ENCODE peak calls at places on chromosome 9, in four cellular contexts. T is A549, I is transverse colon, M is upper lobe of left lung. R is an unnamed sample.
A peak's percentile ranks its signal among the peaks of the same experiment; 100 is the strongest.

GRCh38 chr9:23543420-23543819 is 282.6 kb downstream of the ELAVL2 start:
- DNase-seq in T (no peak), I (no peak), M (no peak), R (no peak)

GRCh38 chr9:100426532-100427365 is at the start of gene MSANTD3:
- DNase-seq in M (peak; percentile 76), I (peak; percentile 68), T (peak; percentile 74), R (peak; percentile 61)

GRCh38 chr9:125508261-125508660 is 198.7 kb downstream of the MAPKAP1 start:
- DNase-seq in I (no peak), M (no peak), T (no peak), R (no peak)

GRCh38 chr9:132311978-132312377 is 42.8 kb downstream of the SETX start:
- DNase-seq in T (no peak), M (no peak), I (no peak), R (no peak)

GRCh38 chr9:124105266-124105665 is 93.7 kb downstream of the LHX2 start:
- DNase-seq in T (no peak), M (no peak), I (no peak), R (no peak)

GRCh38 chr9:95494416-95495371 is 22.1 kb downstream of the PTCH1 start:
- DNase-seq in M (no peak), I (peak; percentile 82), T (no peak), R (no peak)

GRCh38 chr9:92663951-92664350 is 6.0 kb downstream of the IPPK start:
- DNase-seq in I (no peak), M (no peak), T (no peak), R (no peak)

GRCh38 chr9:38026021-38026809 is 42.8 kb downstream of the SHB start:
- DNase-seq in I (no peak), T (peak; percentile 62), M (peak; percentile 45), R (peak; percentile 38)

GRCh38 chr9:79731483-79731882 is 159.7 kb downstream of the TLE4 start:
- DNase-seq in T (no peak), M (no peak), I (no peak), R (no peak)

GRCh38 chr9:36163049-36163839 is 5.9 kb upstream of the CCIN start:
- DNase-seq in I (no peak), T (no peak), M (no peak), R (peak; percentile 88)

GRCh38 chr9:35960029-35960655 is 2.2 kb upstream of the OR2S2 start:
- DNase-seq in T (no peak), M (no peak), I (peak; percentile 55), R (no peak)

GRCh38 chr9:18274693-18275092 is 199.3 kb upstream of the ADAMTSL1 start:
- DNase-seq in M (no peak), I (no peak), T (no peak), R (no peak)

GRCh38 chr9:127550277-127550676 is 61.8 kb upstream of the STXBP1 start:
- DNase-seq in I (no peak), T (no peak), M (no peak), R (no peak)

GRCh38 chr9:71349218-71349617 is 227.8 kb upstream of the TRPM3 start:
- DNase-seq in T (no peak), M (no peak), I (no peak), R (no peak)

GRCh38 chr9:84141762-84142370 is 161.3 kb downstream of the RMI1 start:
- DNase-seq in T (no peak), M (no peak), I (no peak), R (no peak)
- TF ChIP-seq EP300 in T (no peak), M (no peak), I (no peak), R (no peak)

DNA sequence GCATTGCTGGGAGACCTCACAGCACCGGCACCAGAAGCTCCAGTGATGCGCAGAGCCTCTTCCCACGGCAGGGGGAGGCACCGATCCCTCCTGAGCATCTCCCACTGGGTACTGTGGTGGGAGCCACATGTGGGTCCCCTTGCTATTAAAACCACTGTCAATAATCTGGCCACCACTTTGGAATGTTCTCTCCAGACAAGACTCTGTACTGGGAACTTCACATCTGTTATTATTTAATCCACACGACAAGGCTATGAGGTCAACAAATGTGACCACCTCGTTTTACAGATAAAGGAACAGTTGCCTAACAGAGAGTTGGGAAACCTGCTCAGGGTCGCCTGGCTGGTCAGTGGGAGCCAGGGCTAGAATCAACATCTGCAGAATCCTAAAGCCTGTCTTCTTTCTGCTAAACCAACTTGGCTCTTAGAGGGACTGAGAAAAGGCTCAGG is 72.7 kb downstream of the EPB41L4B start:
- DNase-seq in M (no peak), I (no peak), T (peak; percentile 46), R (peak; percentile 36)
- TF ChIP-seq POLR2A in M (no peak), I (no peak), T (no peak), R (no peak)

DNA sequence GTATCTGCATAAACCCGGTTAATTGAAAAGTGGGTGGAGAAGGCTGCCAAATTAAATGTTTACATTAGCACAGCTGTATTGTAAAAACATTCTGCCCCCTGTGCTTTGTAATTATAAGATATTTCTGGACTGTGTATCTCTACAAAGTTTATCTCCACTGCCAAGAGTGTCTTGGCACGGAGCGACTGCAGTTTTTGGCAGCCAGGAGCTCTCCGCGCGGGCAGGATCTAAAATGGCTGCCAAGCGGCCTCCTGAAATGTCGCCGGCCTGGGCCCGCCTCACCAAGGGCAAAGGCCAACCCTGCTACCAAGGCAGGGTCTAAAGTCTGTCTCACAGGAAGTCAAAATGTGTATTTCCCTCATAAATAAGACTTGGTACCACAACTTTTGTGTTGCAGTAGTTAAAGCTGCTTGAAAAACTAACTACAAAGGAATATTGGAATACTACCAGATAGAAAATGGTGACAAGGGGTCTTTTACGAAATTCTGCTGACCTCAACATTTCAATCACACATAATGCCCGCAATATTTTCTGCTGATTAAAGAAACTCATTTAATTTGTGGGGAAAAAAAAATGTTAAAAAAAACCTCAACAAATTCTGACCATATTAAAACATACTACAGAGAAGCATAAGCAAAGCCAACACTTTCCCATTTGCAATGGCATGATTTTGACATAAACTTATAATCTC is 110.4 kb downstream of the NFIB start:
- DNase-seq in T (no peak), I (peak; percentile 75), M (no peak), R (peak; percentile 76)
- H3K4me1 ChIP-seq in T (peaks cover 53% of the 10 kb centered on the region), I (peaks cover 55% of the 10 kb centered on the region), M (peaks cover 20% of the 10 kb centered on the region), R (peaks cover 7% of the 10 kb centered on the region)

GRCh38 chr9:13705913-13706312 is 426.4 kb upstream of the MPDZ start:
- DNase-seq in M (no peak), I (no peak), T (no peak), R (no peak)
- TF ChIP-seq EP300 in M (no peak), I (no peak), T (no peak), R (peak; percentile 19)

GRCh38 chr9:26955921-26956886 is at the start of gene IFT74:
- DNase-seq in M (peak; percentile 99), T (peak; percentile 99), I (peak; percentile 98), R (peak; percentile 99)
- TF ChIP-seq POLR2A in M (no peak), T (peak; percentile 76), I (peak; percentile 59), R (no peak)

GRCh38 chr9:22337261-22337660 is 109.4 kb upstream of the DMRTA1 start:
- DNase-seq in I (no peak), M (no peak), T (no peak), R (no peak)

GRCh38 chr9:22331533-22331932 is 115.1 kb upstream of the DMRTA1 start:
- DNase-seq in I (no peak), T (no peak), M (no peak), R (no peak)
- H3K4me1 ChIP-seq in I (no peaks in the 10 kb centered on the region), T (no peaks in the 10 kb centered on the region), M (no peaks in the 10 kb centered on the region), R (no peaks in the 10 kb centered on the region)

DNA sequence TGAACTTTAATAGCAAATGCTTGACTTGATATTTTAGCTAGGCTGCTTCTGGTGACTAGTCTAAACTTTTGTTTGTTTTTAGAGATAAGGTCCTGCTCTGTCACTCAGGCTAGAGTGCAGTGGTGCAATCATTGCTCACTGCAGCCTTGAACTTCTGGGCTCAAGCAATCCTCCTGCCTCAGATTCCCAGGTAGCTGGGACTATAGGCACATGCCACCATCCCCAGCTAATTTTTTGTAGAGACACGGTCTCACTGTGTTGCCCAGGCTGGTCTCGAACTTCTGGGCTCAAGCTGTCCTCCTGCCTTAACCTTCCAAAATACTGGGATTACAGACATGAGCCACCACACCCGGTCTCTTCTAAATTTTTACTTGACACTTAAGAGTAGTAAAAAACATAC is 20.7 kb downstream of the CDC37L1 start:
- DNase-seq in I (no peak), M (no peak), T (no peak), R (no peak)
- TF ChIP-seq EP300 in I (no peak), M (no peak), T (no peak), R (no peak)

GRCh38 chr9:112496074-112496722 is 9.6 kb downstream of the KIAA1958 start:
- DNase-seq in I (no peak), M (no peak), T (no peak), R (no peak)
- TF ChIP-seq POLR2A in I (no peak), M (no peak), T (no peak), R (no peak)

DNA sequence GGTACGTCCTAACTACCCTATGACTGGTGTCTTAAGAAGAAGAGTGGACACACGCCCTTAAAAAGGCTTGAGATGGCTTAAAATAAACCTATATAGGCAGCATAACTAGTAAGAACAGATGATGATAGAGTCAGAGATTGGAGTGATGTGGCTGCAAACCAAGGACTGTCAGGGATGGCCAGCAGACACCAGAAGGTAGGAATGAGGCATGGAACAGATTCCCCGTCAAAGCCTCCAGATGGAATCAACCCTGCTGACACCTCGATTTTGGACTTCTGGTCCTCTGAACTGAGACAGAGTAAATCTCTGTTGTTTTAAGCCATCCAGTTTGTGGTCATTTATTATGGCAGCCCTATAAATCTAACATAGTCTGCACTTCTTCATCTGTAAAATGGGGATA is 7.4 kb downstream of the TMOD1 start:
- DNase-seq in M (no peak), I (no peak), T (no peak), R (no peak)
- H3K4me1 ChIP-seq in M (no peaks in the 10 kb centered on the region), I (peaks cover 18% of the 10 kb centered on the region), T (peaks cover 11% of the 10 kb centered on the region), R (peaks cover 12% of the 10 kb centered on the region)

R was measured in ovary.